ENCODE peak calls at places on chromosomes 12 and 14, in seven cellular contexts. I, M, O, F, X, B and Q are unnamed samples.

GRCh38 chr14:82084813-82085212 is 551.2 kb upstream of the SEL1L start:
- DNase-seq in I (no peak), M (no peak), O (no peak), F (no peak), X (no peak), B (no peak), Q (no peak)

GRCh38 chr12:78143717-78144116 is 313.0 kb downstream of the NAV3 start:
- DNase-seq in I (no peak), M (no peak), O (no peak), F (no peak), X (no peak), B (no peak), Q (no peak)

GRCh38 chr12:124869011-124869665 is 5.5 kb upstream of the SCARB1 start:
- DNase-seq in I (no peak), M (no peak), O (no peak), F (no peak), X (no peak), B (no peak), Q (no peak)

GRCh38 chr14:73758392-73759182 is 44.4 kb upstream of the PNMA1 start:
- DNase-seq in I (peak; percentile 81), M (no peak), O (peak; percentile 65), F (no peak), X (peak; percentile 62), B (peak; percentile 76), Q (no peak)

GRCh38 chr12:130768120-130768519 is 52.0 kb upstream of the RIMBP2 start:
- DNase-seq in I (no peak), M (no peak), O (no peak), F (no peak), X (no peak), B (no peak), Q (no peak)

GRCh38 chr12:59916988-59917387 is 321.2 kb downstream of the SLC16A7 start:
- DNase-seq in I (no peak), M (no peak), O (no peak), F (no peak), X (no peak), B (no peak), Q (no peak)

GRCh38 chr14:75063491-75064204 is at the start of gene ACYP1:
- DNase-seq in I (peak; percentile 88), M (no peak), O (peak; percentile 84), F (peak; percentile 80), X (peak; percentile 91), B (peak; percentile 97), Q (peak; percentile 68)

GRCh38 chr14:63938198-63939005 is 85.6 kb downstream of the SYNE2 start:
- DNase-seq in I (no peak), M (no peak), O (peak; percentile 2), F (no peak), X (peak; percentile 25), B (no peak), Q (no peak)

GRCh38 chr12:83365317-83365716 is 678.6 kb downstream of the TMTC2 start:
- DNase-seq in I (no peak), M (no peak), O (no peak), F (no peak), X (no peak), B (no peak), Q (no peak)

GRCh38 chr14:59507063-59507751 is 22.9 kb downstream of the JKAMP start:
- DNase-seq in I (peak; percentile 24), M (no peak), O (peak; percentile 53), F (peak; percentile 58), X (peak; percentile 66), B (no peak), Q (no peak)

GRCh38 chr12:20120296-20120695 is 248.0 kb upstream of the PDE3A start:
- DNase-seq in I (no peak), M (no peak), O (no peak), F (no peak), X (peak; percentile 51), B (no peak), Q (no peak)

GRCh38 chr12:64178122-64178521 is 44.0 kb downstream of the KICS2 start:
- DNase-seq in I (no peak), M (no peak), O (peak; percentile 96), F (no peak), X (peak; percentile 86), B (no peak), Q (no peak)

GRCh38 chr14:36973806-36974442 is 198.5 kb downstream of the SLC25A21 start:
- DNase-seq in I (no peak), M (peak; percentile 38), O (peak; percentile 83), F (no peak), X (no peak), B (no peak), Q (no peak)

GRCh38 chr14:80567905-80568512 is 356.7 kb upstream of the DIO2 start:
- DNase-seq in I (no peak), M (no peak), O (peak; percentile 68), F (no peak), X (peak; percentile 7), B (no peak), Q (no peak)

GRCh38 chr12:99553461-99553860 is 94.1 kb upstream of the GARIN6 start:
- DNase-seq in I (no peak), M (no peak), O (no peak), F (no peak), X (no peak), B (no peak), Q (no peak)

GRCh38 chr12:60345442-60345841 is 749.6 kb downstream of the SLC16A7 start:
- DNase-seq in I (no peak), M (no peak), O (no peak), F (no peak), X (no peak), B (no peak), Q (no peak)

GRCh38 chr12:19151298-19151697 is 21.8 kb downstream of the PLEKHA5 start:
- DNase-seq in I (no peak), M (no peak), O (no peak), F (no peak), X (no peak), B (no peak), Q (no peak)

GRCh38 chr12:95815635-95816212 is 25.2 kb upstream of the NTN4 start:
- DNase-seq in I (no peak), M (no peak), O (peak; percentile 62), F (no peak), X (peak; percentile 55), B (no peak), Q (no peak)

GRCh38 chr12:93173178-93173957 is 204.4 kb upstream of the NUDT4 start:
- DNase-seq in I (no peak), M (no peak), O (peak; percentile 75), F (no peak), X (peak; percentile 70), B (no peak), Q (no peak)

GRCh38 chr14:56522403-56522802 is 57.2 kb upstream of the TMEM260 start:
- DNase-seq in I (no peak), M (no peak), O (no peak), F (no peak), X (no peak), B (no peak), Q (no peak)

GRCh38 chr14:56528927-56529326 is 50.7 kb upstream of the TMEM260 start:
- DNase-seq in I (no peak), M (no peak), O (no peak), F (no peak), X (no peak), B (no peak), Q (no peak)

DNA sequence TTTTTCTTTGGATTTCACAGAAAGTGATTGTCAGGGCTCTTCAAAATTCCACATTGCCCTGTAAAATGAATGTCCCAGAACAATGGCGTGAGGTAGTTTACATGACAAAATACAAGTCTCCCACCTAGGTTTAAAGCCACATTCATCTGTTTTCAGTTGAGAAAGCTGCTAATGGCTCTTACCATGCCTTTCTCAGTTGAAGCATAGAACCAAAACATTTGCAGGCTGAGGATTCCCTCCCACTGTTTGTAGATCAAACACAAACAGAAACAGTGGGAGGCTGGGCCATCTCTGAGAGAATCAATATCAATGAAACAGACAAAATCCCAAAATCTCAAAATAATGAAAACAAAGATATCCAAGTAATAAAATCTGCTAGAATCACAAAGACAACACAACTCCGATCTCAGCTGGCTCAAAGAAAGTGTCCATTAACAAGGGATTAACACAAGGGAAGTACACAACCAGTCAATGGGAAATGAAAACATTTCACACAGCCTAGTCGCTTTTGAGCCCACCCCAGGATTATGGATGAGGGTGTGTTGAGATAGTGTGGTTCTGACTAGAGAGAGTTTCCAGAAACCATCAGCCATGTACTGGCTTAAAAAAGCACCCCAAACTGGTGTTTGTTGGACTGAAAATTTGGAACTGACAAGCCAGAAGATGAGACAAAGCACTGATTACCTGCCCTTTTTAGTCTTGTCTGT is 54.5 kb upstream of the TMEM260 start:
- DNase-seq in I (no peak), M (no peak), O (no peak), F (no peak), X (no peak), B (no peak), Q (no peak)
- TF ChIP-seq CTCF in I (no peak), M (no peak), O (no peak), F (no peak), X (no peak), B (no peak), Q (no peak)

DNA sequence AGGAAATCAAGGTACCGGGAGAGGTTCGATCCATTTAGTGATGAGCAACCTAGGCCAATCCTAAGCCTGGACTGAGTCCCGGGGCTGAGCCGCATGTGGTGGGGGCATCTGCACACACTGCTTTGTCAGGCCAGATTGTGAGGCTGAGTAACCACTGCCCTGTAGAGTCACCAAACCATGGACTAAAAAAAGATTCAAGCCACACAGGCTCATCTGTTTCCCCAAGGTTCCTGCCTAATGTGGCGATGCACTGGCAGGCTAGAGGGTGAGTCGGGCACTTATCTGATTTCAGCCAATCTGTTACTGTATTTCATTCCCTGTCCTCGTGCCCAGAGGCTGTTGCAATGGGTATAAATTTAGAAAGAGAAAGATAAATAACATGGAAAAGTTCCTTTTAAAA is 140.8 kb downstream of the TTC7B start:
- DNase-seq in I (no peak), M (peak; percentile 61), O (peak; percentile 75), F (no peak), X (peak; percentile 48), B (no peak), Q (no peak)
- H3K4me3 ChIP-seq in I (no peak overlapping the region), M (no peak overlapping the region), O (no peak overlapping the region), F (no peak overlapping the region), X (no peak overlapping the region), B (no peak overlapping the region), Q (no peak overlapping the region)

GRCh38 chr14:104369208-104369607 is 210.4 kb upstream of the C14orf180 start:
- DNase-seq in I (no peak), M (no peak), O (no peak), F (no peak), X (no peak), B (no peak), Q (no peak)
- TF ChIP-seq CTCF in I (no peak), M (no peak), O (no peak), F (no peak), X (no peak), B (no peak), Q (no peak)

GRCh38 chr12:58916891-58917570 is 3.3 kb downstream of the LRIG3 start:
- DNase-seq in I (peak; percentile 31), M (peak; percentile 31), O (peak; percentile 63), F (no peak), X (peak; percentile 67), B (no peak), Q (no peak)

GRCh38 chr12:58917699-58918334 is 2.5 kb downstream of the LRIG3 start:
- DNase-seq in I (no peak), M (no peak), O (no peak), F (no peak), X (no peak), B (no peak), Q (no peak)

GRCh38 chr12:58914457-58914856 is 5.8 kb downstream of the LRIG3 start:
- DNase-seq in I (no peak), M (no peak), O (no peak), F (no peak), X (no peak), B (no peak), Q (no peak)

GRCh38 chr12:58916153-58916709 is 4.1 kb downstream of the LRIG3 start:
- DNase-seq in I (no peak), M (no peak), O (no peak), F (no peak), X (no peak), B (no peak), Q (no peak)

GRCh38 chr12:58915634-58916033 is 4.7 kb downstream of the LRIG3 start:
- DNase-seq in I (peak; percentile 57), M (peak; percentile 63), O (peak; percentile 71), F (no peak), X (peak; percentile 64), B (peak; percentile 25), Q (no peak)
- H3K4me3 ChIP-seq in I (no peak overlapping the region), M (peak overlapping the region; percentile 4), O (peak overlapping the region; percentile 2), F (no peak overlapping the region), X (peak overlapping the region; percentile 61), B (peak overlapping the region; percentile 11), Q (no peak overlapping the region)